ENCODE peak calls at places on chromosomes 12 and 14, in four cellular contexts. G, Y, J and C are unnamed samples.
A peak's percentile ranks its signal among the peaks of the same experiment; 100 is the strongest.

GRCh38 chr14:65164068-65164824 is 61.9 kb upstream of the MAX start:
- DNase-seq in J (peak; percentile 38), G (peak; percentile 40), Y (peak; percentile 58), C (peak; percentile 79)

GRCh38 chr14:67010602-67011001 is 178.6 kb upstream of the GARIN2 start:
- DNase-seq in G (no peak), Y (no peak), J (peak; percentile 75), C (no peak)

GRCh38 chr12:92290881-92291280 is 145.2 kb upstream of the BTG1 start:
- DNase-seq in Y (peak; percentile 70), J (no peak), G (no peak), C (no peak)

GRCh38 chr12:51269174-51270066 is 795 bp downstream of the SMAGP start:
- DNase-seq in J (peak; percentile 9), G (peak; percentile 36), Y (peak; percentile 57), C (peak; percentile 40)

GRCh38 chr12:88200029-88200428 is 57.9 kb downstream of the TMTC3 start:
- DNase-seq in J (no peak), G (no peak), Y (no peak), C (no peak)

GRCh38 chr14:81066672-81067071 is 111.3 kb downstream of the TSHR start:
- DNase-seq in Y (peak; percentile 21), J (no peak), G (no peak), C (no peak)

GRCh38 chr12:113253532-113254285 is 32.4 kb downstream of the TPCN1 start:
- DNase-seq in Y (no peak), J (no peak), G (no peak), C (no peak)

GRCh38 chr14:94378527-94379290 is 9.7 kb downstream of the SERPINA1 start:
- DNase-seq in J (no peak), G (no peak), Y (no peak), C (no peak)

GRCh38 chr12:39230086-39230485 is 212.8 kb downstream of the KIF21A start:
- DNase-seq in Y (no peak), G (peak; percentile 54), J (no peak), C (no peak)